ENCODE peak calls at places on chromosome 12, in five cellular contexts. X is heart right ventricle, L is WERI-Rb-1, U is HFF-Myc, B is DND-41. F is an unnamed sample.

GRCh38 chr12:107362960-107363359 is 269.6 kb upstream of the CRY1 start:
- DNase-seq in X (no peak), L (no peak), B (no peak), U (no peak), F (no peak)

GRCh38 chr12:94049718-94050117 is 98.7 kb upstream of the PLXNC1 start:
- DNase-seq in B (peak; percentile 30), U (no peak), L (no peak), X (no peak), F (no peak)

GRCh38 chr12:18428416-18428815 is 167.1 kb downstream of the PIK3C2G start:
- DNase-seq in X (no peak), U (no peak), B (no peak), L (no peak), F (no peak)

GRCh38 chr12:25186788-25187397 is 8.1 kb downstream of the DNAI7 start:
- DNase-seq in X (no peak), U (no peak), L (no peak), B (no peak), F (no peak)

GRCh38 chr12:45435945-45436710 is 220.2 kb downstream of the ANO6 start:
- DNase-seq in L (no peak), X (no peak), B (no peak), U (no peak), F (no peak)

GRCh38 chr12:131210506-131211278 is 257.0 kb downstream of the ADGRD1 start:
- DNase-seq in U (no peak), L (no peak), B (no peak), X (no peak), F (no peak)

GRCh38 chr12:115638753-115639666 is 638.5 kb downstream of the MED13L start:
- DNase-seq in X (no peak), L (no peak), U (no peak), B (no peak), F (no peak)

GRCh38 chr12:110568752-110569151 is 14.4 kb downstream of the PPTC7 start:
- DNase-seq in B (no peak), X (no peak), L (no peak), U (no peak), F (no peak)

GRCh38 chr12:13099910-13100609 is 3.4 kb downstream of the GSG1 start:
- DNase-seq in L (no peak), B (no peak), U (no peak), X (no peak), F (no peak)

GRCh38 chr12:92142251-92142896 is 3.3 kb downstream of the BTG1 start:
- DNase-seq in B (no peak), L (no peak), U (no peak), X (no peak), F (no peak)

GRCh38 chr12:124625867-124626675 is 58.7 kb upstream of the NCOR2 start:
- DNase-seq in L (no peak), U (no peak), B (no peak), X (peak; percentile 91), F (peak; percentile 81)

GRCh38 chr12:120264086-120264485 is 1.4 kb downstream of the PXN start:
- DNase-seq in B (no peak), U (no peak), L (no peak), X (no peak), F (no peak)

GRCh38 chr12:120265483-120266179 is at the start of gene PXN:
- DNase-seq in B (peak; percentile 83), X (peak; percentile 87), L (peak; percentile 82), U (no peak), F (peak; percentile 82)

GRCh38 chr12:102806110-102806509 is 110.9 kb downstream of the PAH start:
- DNase-seq in U (no peak), X (no peak), B (no peak), L (no peak), F (no peak)

GRCh38 chr12:1083888-1084262 is 92.9 kb downstream of the ERC1 start:
- DNase-seq in B (no peak), X (no peak), L (no peak), U (peak; percentile 25), F (peak; percentile 84)

GRCh38 chr12:132161046-132161781 is 17.0 kb downstream of the NOC4L start:
- DNase-seq in B (peak; percentile 35), L (no peak), X (no peak), U (no peak), F (peak; percentile 72)

GRCh38 chr12:29157486-29157946 is 8.4 kb downstream of the FAR2 start:
- DNase-seq in X (no peak), L (no peak), U (peak; percentile 6), B (no peak), F (peak; percentile 37)

GRCh38 chr12:49021292-49021915 is 2.8 kb upstream of the PRKAG1 start:
- DNase-seq in U (no peak), L (no peak), B (no peak), X (no peak), F (no peak)

GRCh38 chr12:82754856-82755255 is 68.2 kb downstream of the TMTC2 start:
- DNase-seq in U (no peak), X (no peak), L (no peak), B (no peak), F (no peak)

GRCh38 chr12:15116073-15116472 is 105.1 kb downstream of the RERG start:
- DNase-seq in B (no peak), X (no peak), U (no peak), L (no peak), F (no peak)

GRCh38 chr12:67760586-67761275 is 112.2 kb downstream of the DYRK2 start:
- DNase-seq in B (no peak), U (no peak), X (no peak), L (no peak), F (peak; percentile 44)

GRCh38 chr12:55842681-55843429 is at the start of gene MMP19:
- DNase-seq in B (no peak), X (no peak), L (no peak), U (peak; percentile 65), F (peak; percentile 89)

GRCh38 chr12:13980548-13981295 is 680 bp downstream of the GRIN2B start:
- DNase-seq in U (no peak), B (no peak), X (no peak), L (peak; percentile 23), F (no peak)

GRCh38 chr12:98644433-98644711 is 216 bp downstream of the IKBIP start:
- DNase-seq in B (no peak), U (no peak), L (peak; percentile 80), X (no peak), F (no peak)

GRCh38 chr12:41802803-41803202 is 341.9 kb downstream of the GXYLT1 start:
- DNase-seq in L (no peak), U (no peak), B (no peak), X (no peak), F (no peak)

GRCh38 chr12:122062832-122063690 is 15.5 kb upstream of the MLXIP start:
- DNase-seq in L (no peak), U (no peak), X (peak; percentile 41), B (no peak), F (peak; percentile 83)

GRCh38 chr12:12267801-12268200 is 957 bp upstream of the LRP6 start:
- DNase-seq in L (peak; percentile 44), B (no peak), X (no peak), U (no peak), F (no peak)

GRCh38 chr12:127334924-127335644 is 931.9 kb upstream of the TMEM132C start:
- DNase-seq in L (no peak), U (no peak), B (no peak), X (no peak), F (no peak)

GRCh38 chr12:126797525-126797924 is 1469.4 kb upstream of the TMEM132C start:
- DNase-seq in U (no peak), L (no peak), B (no peak), X (no peak), F (no peak)

GRCh38 chr12:54039417-54040147 is 6.7 kb downstream of the HOXC5 start:
- DNase-seq in U (no peak), X (no peak), L (no peak), B (no peak), F (no peak)

GRCh38 chr12:52877242-52877641 is 27.6 kb downstream of the KRT8 start:
- DNase-seq in U (no peak), L (no peak), X (no peak), B (no peak), F (no peak)

GRCh38 chr12:52874573-52875435 is 26.0 kb upstream of the KRT78 start:
- DNase-seq in B (no peak), L (no peak), X (no peak), U (no peak), F (no peak)

GRCh38 chr12:52878507-52879393 is 26.1 kb downstream of the KRT8 start:
- DNase-seq in X (no peak), B (no peak), U (no peak), L (no peak), F (no peak)

GRCh38 chr12:52876371-52876770 is 27.6 kb upstream of the KRT78 start:
- DNase-seq in B (no peak), X (no peak), U (no peak), L (no peak), F (no peak)

GRCh38 chr12:52879394-52880351 is 25.2 kb downstream of the KRT8 start:
- DNase-seq in L (peak; percentile 80), U (peak; percentile 74), X (peak; percentile 89), B (peak; percentile 41), F (peak; percentile 91)
- H3K4me3 ChIP-seq in L (no peak overlapping the region), U (no peak overlapping the region), X (peak overlapping the region; percentile 28), B (no peak overlapping the region), F (no peak overlapping the region)

GRCh38 chr12:113077859-113078256 is 21.3 kb downstream of the DTX1 start:
- DNase-seq in X (no peak), B (no peak), U (no peak), L (no peak), F (no peak)
- H3K4me3 ChIP-seq in X (no peak overlapping the region), B (no peak overlapping the region), U (no peak overlapping the region), L (no peak overlapping the region), F (no peak overlapping the region)

DNA sequence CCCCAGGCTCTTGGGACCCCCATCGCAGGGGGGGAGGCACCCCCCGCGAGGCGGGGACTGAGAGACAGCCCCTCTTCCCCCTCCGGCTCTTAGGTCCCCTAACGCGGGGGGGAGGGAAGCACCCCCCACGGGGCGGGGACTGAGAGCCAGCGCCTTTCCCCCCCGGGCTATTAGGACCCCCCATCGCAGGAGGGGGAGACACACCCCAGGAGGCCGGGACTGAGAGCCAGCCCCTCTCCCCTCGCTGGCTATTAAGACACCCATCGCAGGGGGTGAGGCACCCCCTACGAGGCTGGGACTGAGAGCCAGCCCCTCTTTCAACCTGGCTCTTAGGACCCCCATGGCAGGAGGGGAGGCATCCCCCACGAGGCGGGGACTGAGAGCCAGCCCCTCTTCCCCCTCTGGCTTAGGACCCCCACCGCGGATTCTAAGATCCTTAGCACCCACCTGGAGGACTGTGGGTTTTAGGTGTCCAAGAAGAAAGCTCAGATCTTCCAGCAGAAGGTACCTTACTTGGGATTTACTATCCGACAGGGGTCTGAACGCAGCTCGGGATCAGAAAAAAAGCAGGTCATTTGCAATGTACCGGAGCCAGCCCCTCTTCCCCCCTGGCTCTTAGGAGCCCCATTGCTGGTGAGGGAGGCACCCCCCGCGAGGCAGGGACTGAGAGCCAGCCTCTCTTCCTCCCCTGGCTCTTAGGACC is 197.8 kb upstream of the PZP start:
- DNase-seq in B (no peak), X (no peak), L (no peak), U (no peak), F (no peak)
- H3K4me3 ChIP-seq in B (no peak overlapping the region), X (no peak overlapping the region), L (peak overlapping the region; percentile 22), U (no peak overlapping the region), F (no peak overlapping the region)

DNA sequence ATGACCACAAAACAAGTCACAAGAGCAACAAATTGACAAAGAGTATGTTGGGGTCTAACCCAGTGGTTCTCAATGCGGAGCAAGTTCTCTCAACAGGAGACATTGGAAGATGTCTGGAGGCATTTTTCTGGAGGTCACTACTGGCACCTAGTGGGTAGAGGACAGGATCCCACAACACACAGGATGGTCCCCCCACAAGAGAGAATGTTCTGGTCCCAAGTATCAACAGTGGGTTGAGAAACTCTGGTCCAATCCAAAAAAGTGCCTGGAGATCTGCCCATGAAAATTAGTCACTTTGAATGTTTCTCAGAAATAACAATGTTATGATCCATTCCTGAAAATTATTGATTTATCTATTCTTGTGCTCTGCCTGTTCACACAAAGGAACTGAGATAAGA is 3.3 kb downstream of the SSH1 start:
- DNase-seq in X (peak; percentile 63), B (no peak), U (no peak), L (no peak), F (peak; percentile 96)
- H3K4me3 ChIP-seq in X (no peak overlapping the region), B (no peak overlapping the region), U (peak overlapping the region; percentile 10), L (no peak overlapping the region), F (peak overlapping the region; percentile 5)